ENCODE peak calls at places on chromosomes 1 and 21, in four cellular contexts. M, N, J and S are unnamed samples.

GRCh38 chr1:44346184-44346583 is 8.9 kb downstream of the ERI3 start:
- DNase-seq in J (no peak), M (no peak), N (no peak), S (no peak)

GRCh38 chr1:22024485-22025367 is 23.3 kb downstream of the CELA3A start:
- DNase-seq in M (no peak), N (peak; percentile 50), J (peak; percentile 84), S (no peak)

GRCh38 chr1:204970897-204971296 is 72.1 kb upstream of the CNTN2 start:
- DNase-seq in M (no peak), N (no peak), J (no peak), S (no peak)

GRCh38 chr1:111369645-111370044 is 57.9 kb downstream of the OVGP1 start:
- DNase-seq in J (no peak), N (no peak), M (no peak), S (no peak)

GRCh38 chr21:31730687-31731111 is 1.2 kb downstream of the SCAF4 start:
- DNase-seq in M (peak; percentile 70), N (peak; percentile 73), J (peak; percentile 13), S (no peak)

GRCh38 chr1:34867421-34867820 is 7.9 kb upstream of the SMIM12 start:
- DNase-seq in J (no peak), M (no peak), N (no peak), S (no peak)

GRCh38 chr1:161215079-161215478 is at the start of gene FCER1G:
- DNase-seq in N (no peak), J (no peak), M (no peak), S (no peak)

GRCh38 chr1:18561967-18562366 is 68.7 kb upstream of the PAX7 start:
- DNase-seq in J (no peak), M (no peak), N (no peak), S (no peak)

GRCh38 chr21:41016472-41016871 is 151.5 kb upstream of the BACE2 start:
- DNase-seq in J (no peak), M (no peak), N (no peak), S (no peak)

GRCh38 chr21:41817228-41817627 is 50.4 kb upstream of the RIPK4 start:
- DNase-seq in N (peak; percentile 70), M (no peak), J (peak; percentile 71), S (peak; percentile 48)

GRCh38 chr1:94481473-94481933 is 60.1 kb downstream of the F3 start:
- DNase-seq in M (peak; percentile 25), J (peak; percentile 72), N (peak; percentile 47), S (peak; percentile 34)

GRCh38 chr1:191343816-191344215 is 814.4 kb upstream of the RGS18 start:
- DNase-seq in M (no peak), J (no peak), N (no peak), S (no peak)

GRCh38 chr1:171872430-171872829 is 31.1 kb downstream of the DNM3 start:
- DNase-seq in N (no peak), M (no peak), J (no peak), S (no peak)

GRCh38 chr1:1204425-1204920 is 1.9 kb downstream of the TNFRSF18 start:
- DNase-seq in J (no peak), M (no peak), N (no peak), S (no peak)

GRCh38 chr1:1143636-1144035 is 27.7 kb upstream of the C1orf159 start:
- DNase-seq in M (no peak), J (no peak), N (no peak), S (no peak)

GRCh38 chr1:201769966-201770365 is 59.0 kb upstream of the IPO9 start:
- DNase-seq in J (no peak), N (no peak), M (no peak), S (peak; percentile 20)

GRCh38 chr1:71053758-71054157 is 6.1 kb upstream of the PTGER3 start:
- DNase-seq in J (peak; percentile 16), M (no peak), N (no peak), S (no peak)

GRCh38 chr1:147833231-147833840 is 69.3 kb upstream of the GJA8 start:
- DNase-seq in J (no peak), N (peak; percentile 25), M (peak; percentile 5), S (no peak)

GRCh38 chr1:90850181-90850924 is 133.3 kb upstream of the BARHL2 start:
- DNase-seq in M (no peak), N (peak; percentile 38), J (no peak), S (peak; percentile 31)

GRCh38 chr1:41372600-41372993 is 11.4 kb downstream of the FOXO6 start:
- DNase-seq in J (no peak), M (no peak), N (no peak), S (no peak)

GRCh38 chr1:208234721-208235120 is 9.5 kb downstream of the PLXNA2 start:
- DNase-seq in J (no peak), M (no peak), N (no peak), S (no peak)

GRCh38 chr1:150420560-150421265 is 56.8 kb downstream of the RPRD2 start:
- DNase-seq in J (no peak), M (no peak), N (no peak), S (no peak)

GRCh38 chr1:62336638-62337534 is 17.7 kb upstream of the KANK4 start:
- DNase-seq in J (no peak), M (no peak), N (no peak), S (no peak)

GRCh38 chr1:209160230-209160629 is 423.3 kb upstream of the CAMK1G start:
- DNase-seq in J (no peak), N (no peak), M (no peak), S (no peak)

GRCh38 chr1:178189814-178190213 is 95.9 kb downstream of the RASAL2 start:
- DNase-seq in J (peak; percentile 44), M (peak; percentile 29), N (peak; percentile 66), S (no peak)

GRCh38 chr1:247576514-247576913 is 11.6 kb upstream of the OR2G2 start:
- DNase-seq in J (peak; percentile 25), N (no peak), M (no peak), S (no peak)

GRCh38 chr1:28860332-28861073 is 48.5 kb downstream of the OPRD1 start:
- DNase-seq in M (no peak), J (no peak), N (no peak), S (no peak)

GRCh38 chr1:31432592-31433395 is 19.8 kb downstream of the SERINC2 start:
- DNase-seq in J (no peak), N (no peak), M (no peak), S (no peak)

GRCh38 chr1:52825868-52826267 is 16.7 kb upstream of the ZYG11A start:
- DNase-seq in J (peak; percentile 14), M (no peak), N (no peak), S (no peak)
- TF ChIP-seq CTCF in J (no peak), M (no peak), N (no peak), S (peak; percentile 50)

DNA sequence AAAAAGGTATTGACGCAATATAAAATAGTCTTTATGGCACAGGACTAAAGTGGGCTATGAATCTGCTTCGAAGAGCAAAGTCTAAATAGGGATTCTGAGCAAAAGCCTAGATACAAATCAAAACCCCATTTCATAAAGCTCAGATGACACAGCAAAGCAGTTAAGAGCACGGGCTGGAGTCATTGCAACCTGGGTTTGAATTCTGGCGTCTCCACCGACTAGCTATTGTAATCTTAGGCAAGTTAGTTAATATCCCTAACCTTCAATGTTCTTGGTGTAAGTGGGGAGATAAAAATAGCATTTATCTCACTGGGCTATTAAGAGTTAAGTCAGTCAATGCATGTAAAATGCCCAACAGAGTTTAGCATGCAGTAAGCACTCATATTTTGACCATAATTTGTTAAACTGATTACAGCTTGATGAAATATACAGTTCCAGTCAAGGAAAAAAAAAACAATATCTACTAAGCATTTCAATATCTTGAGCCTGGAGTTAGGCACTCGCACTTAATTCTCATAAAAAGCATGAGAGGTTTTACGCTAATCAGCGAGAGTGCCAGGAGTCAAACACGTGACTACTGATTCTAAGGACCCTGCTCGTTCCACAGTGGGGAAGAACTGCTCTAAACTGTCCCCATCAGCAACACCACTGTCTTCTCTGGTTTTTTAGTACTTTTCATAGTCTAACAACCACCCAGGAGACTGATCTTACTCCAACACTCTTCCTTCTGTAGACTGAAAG is 75.5 kb downstream of the JAK1 start:
- DNase-seq in M (no peak), J (no peak), N (no peak), S (no peak)
- TF ChIP-seq CTCF in M (no peak), J (no peak), N (no peak), S (no peak)

DNA sequence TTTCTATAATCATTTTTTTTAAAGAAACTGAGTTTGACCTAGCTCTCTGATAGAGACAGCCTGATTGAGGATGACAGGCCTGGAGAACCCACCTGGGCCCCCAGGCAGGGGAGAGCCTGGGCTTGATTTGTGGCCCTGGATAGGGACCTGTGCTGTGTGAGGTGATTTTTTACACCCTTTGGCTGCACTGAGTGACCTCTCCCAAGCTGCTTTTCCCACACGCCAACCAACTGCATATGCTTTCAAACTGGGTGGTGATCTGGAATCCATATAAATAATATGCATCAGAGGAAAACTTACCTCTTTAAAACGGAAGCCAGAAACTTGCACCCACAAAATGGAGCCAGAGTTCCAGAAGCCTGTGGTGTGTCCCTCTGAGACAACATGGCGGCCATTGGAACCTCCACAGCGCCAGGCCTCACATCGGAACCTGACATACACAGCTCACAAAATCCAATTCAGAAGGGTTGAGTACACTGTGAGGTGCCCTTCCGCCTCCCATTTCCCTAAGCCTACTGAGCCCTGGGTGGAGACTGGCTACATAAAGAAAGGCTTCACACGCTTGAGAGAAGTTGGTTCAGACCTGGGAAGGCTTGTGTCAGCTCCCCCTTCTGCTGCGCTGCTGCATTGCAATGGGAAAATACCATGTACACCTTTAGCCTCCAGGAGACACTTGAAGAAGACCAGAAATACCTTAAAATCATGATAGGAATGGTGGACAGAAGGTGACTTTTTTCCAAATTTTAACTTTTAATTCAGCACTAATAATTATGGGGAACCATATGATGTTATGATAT is 160.7 kb downstream of the HHIPL2 start:
- DNase-seq in N (peak; percentile 67), J (peak; percentile 5), M (no peak), S (peak; percentile 3)
- TF ChIP-seq CTCF in N (peak; percentile 43), J (no peak), M (peak; percentile 72), S (peak; percentile 33)

GRCh38 chr1:27575861-27576331 is 28.0 kb downstream of the AHDC1 start:
- DNase-seq in N (peak; percentile 80), M (no peak), J (peak; percentile 38), S (no peak)
- TF ChIP-seq CTCF in N (no peak), M (peak; percentile 17), J (no peak), S (no peak)

GRCh38 chr1:97668945-97669344 is 251.9 kb downstream of the DPYD start:
- DNase-seq in J (peak; percentile 17), N (no peak), M (no peak), S (no peak)
- TF ChIP-seq CTCF in J (no peak), N (no peak), M (no peak), S (no peak)

GRCh38 chr1:156586892-156587477 is 4.6 kb upstream of the NAXE start:
- DNase-seq in J (no peak), N (no peak), M (no peak), S (no peak)

GRCh38 chr1:156582388-156583022 is 3.0 kb downstream of the TTC24 start:
- DNase-seq in M (no peak), J (peak; percentile 16), N (no peak), S (no peak)

GRCh38 chr1:156586323-156586722 is 5.3 kb upstream of the NAXE start:
- DNase-seq in M (no peak), N (no peak), J (no peak), S (no peak)

GRCh38 chr1:156583821-156584622 is 4.5 kb downstream of the TTC24 start:
- DNase-seq in M (no peak), N (peak; percentile 85), J (peak; percentile 93), S (peak; percentile 84)

DNA sequence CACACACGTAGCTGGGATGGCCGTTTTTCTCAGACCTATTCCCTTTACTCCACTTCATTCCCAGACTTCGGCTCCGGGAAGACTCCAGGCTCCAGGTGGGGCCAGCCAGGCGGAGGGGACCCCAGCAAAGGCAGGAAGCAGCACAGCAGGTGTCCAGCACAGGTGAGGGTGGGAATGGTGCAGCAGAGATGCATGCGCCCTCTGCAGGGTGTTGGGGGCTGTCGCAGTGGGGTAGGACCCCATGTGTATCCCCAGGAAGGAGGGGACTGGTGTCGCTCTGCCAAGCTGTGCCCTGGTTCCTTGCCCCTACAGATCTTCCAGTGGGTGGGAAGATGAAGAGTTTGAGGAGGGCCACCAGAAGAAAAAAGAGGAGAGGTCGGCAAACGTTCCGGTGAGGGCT is 5.3 kb downstream of the TTC24 start:
- DNase-seq in N (peak; percentile 83), M (no peak), J (peak; percentile 40), S (no peak)
- TF ChIP-seq CTCF in N (peak; percentile 43), M (peak; percentile 62), J (peak; percentile 56), S (peak; percentile 48)